ENCODE peak calls at places on chromosomes 4 and X, in six cellular contexts. U is activated CD4-positive, alpha-beta T cell treated with anti-CD3 and anti-CD28 coated beads, Interleukin-2, amount 10 ng/mL, durations not matched to agents 7 days and 5 days; O is adrenal gland; M is activated T-cell treated with anti-CD3 and anti-CD28 coated beads, Interleukin-2, amount 50 U/mL, for 4 hours; N is CD8-positive, alpha-beta memory T cell; X is keratinocyte. I is an unnamed sample.

GRCh38 chrX:16392597-16392996 is 225.3 kb downstream of the MAGEB17 start:
- DNase-seq in U (no peak), O (no peak), M (no peak), N (no peak), X (no peak), I (no peak)

GRCh38 chr4:189021831-189022230 is 882.6 kb downstream of the TRIML1 start:
- DNase-seq in U (no peak), O (peak), M (no peak), N (no peak), X (no peak), I (no peak)

GRCh38 chr4:4922441-4922840 is 63.0 kb downstream of the MSX1 start:
- DNase-seq in U (no peak), O (no peak), M (no peak), N (no peak), X (no peak), I (no peak)

GRCh38 chr4:74624351-74625151 is 169.8 kb downstream of the BTC start:
- DNase-seq in U (no peak), O (no peak), M (no peak), N (no peak), X (no peak), I (no peak)

GRCh38 chr4:142360657-142361056 is 485.4 kb downstream of the INPP4B start:
- DNase-seq in U (no peak), O (no peak), M (no peak), N (no peak), X (no peak), I (no peak)

GRCh38 chr4:20672262-20672661 is 28.0 kb upstream of the PACRGL start:
- DNase-seq in U (no peak), O (no peak), M (no peak), N (no peak), X (no peak), I (no peak)

GRCh38 chr4:184937745-184938144 is 80.5 kb upstream of the HELT start:
- DNase-seq in U (no peak), O (no peak), M (no peak), N (no peak), X (no peak), I (no peak)

GRCh38 chr4:99723555-99724450 is 66.2 kb upstream of the C4orf54 start:
- DNase-seq in U (no peak), O (peak), M (no peak), N (no peak), X (peak), I (no peak)

GRCh38 chr4:156594619-156595018 is 377.0 kb downstream of the PDGFC start:
- DNase-seq in U (no peak), O (peak), M (no peak), N (no peak), X (no peak), I (no peak)

GRCh38 chr4:17726911-17727310 is 54.5 kb downstream of the FAM184B start:
- DNase-seq in U (no peak), O (no peak), M (no peak), N (no peak), X (no peak), I (no peak)

GRCh38 chr4:149959391-149959790 is 118.9 kb upstream of the DCLK2 start:
- DNase-seq in U (no peak), O (no peak), M (no peak), N (no peak), X (no peak), I (no peak)

GRCh38 chrX:31580726-31581125 is 508.9 kb upstream of the FTHL17 start:
- DNase-seq in U (no peak), O (no peak), M (no peak), N (no peak), X (peak), I (no peak)

GRCh38 chrX:154369453-154370299 is 4.8 kb downstream of the FLNA start:
- DNase-seq in U (peak), O (peak), M (peak), N (peak), X (peak), I (peak)

GRCh38 chr4:139692300-139693012 is 26.8 kb downstream of the MGST2 start:
- DNase-seq in U (no peak), O (peak), M (no peak), N (no peak), X (no peak), I (no peak)

GRCh38 chrX:110614596-110614995 is 181.0 kb downstream of the CHRDL1 start:
- DNase-seq in U (no peak), O (no peak), M (no peak), N (no peak), X (no peak), I (no peak)

GRCh38 chr4:11232004-11232403 is 196.7 kb downstream of the HS3ST1 start:
- DNase-seq in U (no peak), O (no peak), M (no peak), N (no peak), X (no peak), I (no peak)

GRCh38 chrX:349196-349595 is 30.6 kb upstream of the GTPBP6 start:
- DNase-seq in U (no peak), O (peak), M (no peak), N (no peak), X (no peak), I (no peak)

GRCh38 chr4:101205878-101206277 is 141.4 kb downstream of the PPP3CA start:
- DNase-seq in U (peak), O (no peak), M (peak), N (peak), X (no peak), I (peak)

GRCh38 chr4:188781655-188782054 is 642.4 kb downstream of the TRIML1 start:
- DNase-seq in U (no peak), O (no peak), M (no peak), N (no peak), X (no peak), I (no peak)

GRCh38 chr4:184408711-184409081 is 65.7 kb downstream of the IRF2 start:
- DNase-seq in U (no peak), O (no peak), M (no peak), N (no peak), X (no peak), I (no peak)

GRCh38 chr4:20992002-20992401 is 291.7 kb downstream of the PACRGL start:
- DNase-seq in U (no peak), O (no peak), M (no peak), N (no peak), X (no peak), I (no peak)

GRCh38 chrX:106168107-106168506 is at the start of gene PWWP3B:
- DNase-seq in U (no peak), O (no peak), M (no peak), N (no peak), X (no peak), I (no peak)

GRCh38 chr4:127015616-127016015 is 617.1 kb upstream of the INTU start:
- DNase-seq in U (no peak), O (no peak), M (no peak), N (no peak), X (no peak), I (no peak)

GRCh38 chr4:15004701-15005301 is 2.5 kb downstream of the CPEB2 start:
- DNase-seq in U (peak), O (peak), M (peak), N (peak), X (no peak), I (peak)

GRCh38 chrX:148161661-148162060 is 180.5 kb downstream of the FMR1NB start:
- DNase-seq in U (no peak), O (no peak), M (no peak), N (no peak), X (no peak), I (no peak)

GRCh38 chrX:118862990-118863389 is 39.4 kb downstream of the ZCCHC12 start:
- DNase-seq in U (no peak), O (no peak), M (no peak), N (no peak), X (no peak), I (no peak)

GRCh38 chr4:168848112-168848511 is 161.9 kb downstream of the CBR4 start:
- DNase-seq in U (no peak), O (peak), M (no peak), N (no peak), X (no peak), I (no peak)

GRCh38 chr4:95220205-95221175 is 328.3 kb downstream of the UNC5C start:
- DNase-seq in U (no peak), O (no peak), M (no peak), N (no peak), X (no peak), I (no peak)

GRCh38 chr4:86367577-86367976 is 7.7 kb upstream of the MAPK10 start:
- DNase-seq in U (no peak), O (no peak), M (no peak), N (no peak), X (no peak), I (no peak)

GRCh38 chr4:44771789-44772188 is 45.4 kb upstream of the GNPDA2 start:
- DNase-seq in U (no peak), O (no peak), M (no peak), N (no peak), X (no peak), I (no peak)

GRCh38 chr4:6608758-6609414 is 31.6 kb upstream of the MRFAP1 start:
- DNase-seq in U (no peak), O (peak), M (no peak), N (peak), X (no peak), I (no peak)

I was measured in GM20000.